ENCODE peak calls at places on chromosomes 2 and 18, in four cellular contexts. F is fibroblast of pulmonary artery, O is cardiac fibroblast, N is CD14-positive monocyte. R is an unnamed sample.

GRCh38 chr2:217934321-217935131 is 68.3 kb downstream of the TNS1 start:
- DNase-seq in O (peak), F (peak), N (peak), R (no peak)

GRCh38 chr2:103977681-103978080 is 876.2 kb upstream of the POU3F3 start:
- DNase-seq in F (no peak), N (no peak), O (no peak), R (no peak)

GRCh38 chr2:237330539-237330938 is 83.4 kb downstream of the COL6A3 start:
- DNase-seq in O (no peak), F (no peak), N (no peak), R (no peak)

GRCh38 chr2:230640540-230641011 is 72.1 kb upstream of the CAB39 start:
- DNase-seq in N (no peak), O (peak), F (peak), R (no peak)

GRCh38 chr2:80546766-80547165 is 242.2 kb upstream of the LRRTM1 start:
- DNase-seq in O (no peak), N (no peak), F (no peak), R (no peak)

GRCh38 chr2:224584111-224584764 is 925 bp downstream of the CUL3 start:
- DNase-seq in N (peak), O (peak), F (peak), R (no peak)

GRCh38 chr2:192534076-192534475 is 339.3 kb upstream of the TMEFF2 start:
- DNase-seq in O (no peak), F (no peak), N (no peak), R (no peak)

GRCh38 chr2:137964066-137964858 is at the start of gene HNMT:
- DNase-seq in F (peak), O (peak), N (no peak), R (no peak)

GRCh38 chr2:136235451-136236418 is 117.8 kb upstream of the CXCR4 start:
- DNase-seq in N (no peak), O (peak), F (peak), R (no peak)

GRCh38 chr2:236859896-236860295 is 225.8 kb upstream of the COPS8 start:
- DNase-seq in O (no peak), F (no peak), N (no peak), R (no peak)

GRCh38 chr2:188450740-188451480 is 159.2 kb downstream of the GULP1 start:
- DNase-seq in N (no peak), F (peak), O (no peak), R (no peak)

GRCh38 chr2:230254152-230254881 is 28.8 kb downstream of the SP140 start:
- DNase-seq in O (no peak), N (no peak), F (no peak), R (no peak)

GRCh38 chr2:40352321-40353099 is 99.4 kb downstream of the SLC8A1 start:
- DNase-seq in O (peak), N (no peak), F (no peak), R (no peak)

GRCh38 chr2:232898592-232899541 is 28.8 kb downstream of the SNORC start:
- DNase-seq in N (no peak), O (peak), F (peak), R (no peak)

GRCh38 chr18:14999085-14999975 is 251.4 kb downstream of the ANKRD30B start:
- DNase-seq in N (no peak), F (no peak), O (no peak), R (peak)

DNA sequence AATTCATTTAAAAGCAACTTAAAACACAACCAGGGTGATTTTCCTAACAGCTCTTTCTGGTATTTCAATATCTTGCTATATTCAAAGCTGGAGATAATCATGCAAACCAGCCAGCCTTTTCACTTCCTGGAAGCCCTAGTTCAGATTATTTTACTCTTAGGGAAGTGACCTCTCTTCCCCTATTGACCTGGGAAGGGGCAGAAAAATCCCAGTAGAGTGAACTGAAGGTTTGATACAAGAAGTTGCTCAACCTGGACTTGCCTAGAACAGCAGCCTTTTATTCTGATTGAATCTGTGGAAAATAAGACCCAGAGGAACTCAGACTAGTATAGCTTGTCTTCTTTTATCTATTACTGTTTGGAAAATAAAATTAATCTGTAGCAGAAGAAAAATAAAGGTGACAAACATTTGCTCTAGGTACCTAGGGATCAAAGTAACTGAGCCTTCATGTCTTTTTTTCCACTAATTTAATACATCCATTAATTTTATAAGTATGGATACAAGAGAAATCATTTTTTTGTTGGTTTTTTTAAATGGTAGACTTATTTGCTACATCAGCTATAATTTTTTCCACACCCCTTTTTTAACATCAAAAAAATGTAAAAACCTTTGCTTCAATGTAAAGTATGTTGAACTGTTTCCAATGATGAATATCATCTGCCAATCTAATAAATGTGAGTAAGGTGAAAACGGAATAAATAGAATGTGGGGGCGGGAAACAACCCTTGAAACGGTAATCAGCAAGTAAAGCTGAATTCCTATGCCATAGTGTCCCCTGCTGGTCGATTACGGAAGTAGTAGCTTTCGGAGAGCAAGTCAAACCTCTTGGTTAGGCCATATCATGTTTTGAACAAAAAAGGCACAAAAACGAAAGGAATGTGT is 629.9 kb downstream of the NRXN1 start:
- DNase-seq in N (no peak), F (peak), O (peak), R (no peak)
- TF ChIP-seq CTCF in N (peak), F (peak), O (peak), R (peak)

DNA sequence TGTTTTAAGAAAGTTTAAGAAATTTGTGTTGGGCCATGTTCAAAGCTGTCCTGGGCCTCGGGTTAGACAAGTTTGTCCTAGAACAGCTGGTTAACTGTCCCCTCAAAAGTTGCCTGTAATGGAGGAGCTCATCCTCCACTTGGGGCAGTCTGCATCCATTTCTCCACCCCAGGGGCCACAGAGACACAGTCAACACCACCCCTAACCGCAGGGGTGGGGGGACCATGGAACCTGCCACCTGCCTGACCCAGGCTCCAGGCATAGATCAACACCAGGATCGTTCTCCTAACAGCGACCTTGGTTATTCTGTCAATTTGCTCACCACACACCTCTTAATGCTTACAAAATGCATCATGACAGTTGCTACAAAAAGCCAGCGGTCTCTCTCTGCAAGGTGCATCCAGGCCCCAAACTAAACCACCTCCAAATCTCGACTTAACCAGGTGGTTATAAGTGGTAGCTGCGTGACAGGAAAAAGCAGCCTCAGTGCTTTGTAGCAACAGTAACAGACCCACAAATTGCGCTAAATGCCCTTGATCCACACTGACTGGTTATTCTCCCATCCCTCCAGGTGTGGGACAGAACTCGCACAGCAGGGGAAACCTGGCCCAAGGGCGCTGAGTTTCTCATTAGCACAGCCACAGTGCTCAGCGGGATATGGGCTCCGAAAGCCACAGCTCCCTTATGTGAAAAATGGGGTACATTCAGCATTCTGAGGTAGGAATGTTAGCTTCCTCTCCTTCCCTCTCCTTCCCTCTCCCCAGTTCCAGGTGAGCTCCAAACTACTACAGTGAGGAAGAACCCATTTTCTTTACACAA is 48.0 kb downstream of the HDLBP start:
- DNase-seq in N (no peak), O (no peak), F (no peak), R (no peak)
- TF ChIP-seq CTCF in N (no peak), O (no peak), F (no peak), R (no peak)

DNA sequence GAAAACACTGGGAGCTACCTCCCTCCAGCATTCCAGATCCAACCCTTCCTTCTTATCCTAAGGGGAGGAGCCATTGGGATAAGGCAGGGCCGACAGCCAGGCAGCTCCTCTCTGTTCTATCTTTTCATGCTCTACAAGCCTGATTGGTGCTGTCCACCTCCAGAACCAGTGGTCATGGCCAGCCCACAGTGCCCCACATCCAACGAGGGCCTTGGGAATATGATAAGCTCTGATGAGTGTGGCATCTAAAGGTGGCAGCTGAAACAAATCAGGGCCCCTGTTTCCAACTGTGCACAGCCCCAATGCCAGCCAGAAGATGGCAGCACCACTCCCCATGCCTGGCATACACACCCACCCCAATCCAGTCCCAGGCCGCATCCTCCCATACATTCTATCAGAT is 329.3 kb downstream of the C1D start:
- DNase-seq in N (no peak), F (peak), O (peak), R (no peak)
- TF ChIP-seq CTCF in N (no peak), F (peak), O (peak), R (peak)

GRCh38 chr2:3179208-3179607 is 198.4 kb downstream of the EIPR1 start:
- DNase-seq in N (no peak), F (no peak), O (no peak), R (no peak)
- TF ChIP-seq CTCF in N (no peak), F (no peak), O (no peak), R (peak)

DNA sequence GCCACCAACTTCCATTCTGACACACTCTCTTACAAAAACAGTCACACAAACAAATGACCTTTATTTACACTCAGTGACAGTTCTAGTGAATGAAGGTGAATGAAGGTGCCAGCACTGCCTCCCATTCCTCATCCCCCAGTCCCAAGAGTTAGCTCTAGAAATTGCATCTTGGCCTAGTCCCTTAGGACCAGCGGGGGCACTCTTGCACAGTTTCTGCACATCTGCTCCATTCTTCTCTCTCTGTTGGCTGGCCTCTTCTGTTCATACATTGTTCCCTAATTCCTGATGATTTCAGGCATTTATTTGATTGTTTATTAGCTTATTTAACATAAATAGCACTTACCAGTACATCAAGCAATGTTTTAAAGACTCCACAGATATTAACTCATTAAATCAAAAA is 30.9 kb downstream of the GAREM1 start:
- DNase-seq in O (no peak), F (no peak), N (no peak), R (no peak)
- TF ChIP-seq CTCF in O (peak), F (peak), N (no peak), R (peak)

GRCh38 chr18:31099490-31100230 is 2.6 kb downstream of the DSC2 start:
- DNase-seq in F (no peak), N (no peak), O (no peak), R (no peak)

GRCh38 chr18:31102020-31102684 is at the start of gene DSC2:
- DNase-seq in O (no peak), F (no peak), N (no peak), R (peak)

GRCh38 chr18:31102941-31103340 is 720 bp upstream of the DSC2 start:
- DNase-seq in O (no peak), N (no peak), F (no peak), R (no peak)

GRCh38 chr18:31100598-31101147 is 1.5 kb downstream of the DSC2 start:
- DNase-seq in F (peak), O (no peak), N (no peak), R (no peak)

GRCh38 chr18:31101148-31102019 is 837 bp downstream of the DSC2 start:
- DNase-seq in F (peak), O (no peak), N (peak), R (peak)
- TF ChIP-seq CTCF in F (no peak), O (no peak), N (no peak), R (peak)